ENCODE peak calls at places on chromosomes 7 and 10, in seven cellular contexts. C, U, T, Q, M, X and H are unnamed samples.

GRCh38 chr7:45689011-45689796 is 115.0 kb downstream of the ADCY1 start:
- DNase-seq in M (no peak), Q (no peak), X (peak), T (no peak), C (no peak), U (peak), H (no peak)

GRCh38 chr10:3623746-3624145 is 161.3 kb downstream of the KLF6 start:
- DNase-seq in U (no peak), Q (no peak), M (no peak), X (peak), C (peak), T (no peak), H (no peak)

GRCh38 chr7:151244156-151244870 is 4.2 kb downstream of the SMARCD3 start:
- DNase-seq in T (no peak), X (no peak), M (no peak), C (peak), U (peak), Q (no peak), H (no peak)

GRCh38 chr7:55827577-55827976 is 35.0 kb downstream of the SEPTIN14 start:
- DNase-seq in M (no peak), U (no peak), Q (no peak), X (no peak), C (no peak), T (no peak), H (no peak)

GRCh38 chr7:3979956-3980643 is 679.0 kb downstream of the SDK1 start:
- DNase-seq in Q (no peak), C (no peak), U (no peak), M (no peak), T (no peak), X (peak), H (no peak)

GRCh38 chr7:28075674-28076358 is 104.8 kb downstream of the JAZF1 start:
- DNase-seq in C (no peak), T (no peak), U (no peak), Q (no peak), M (no peak), X (peak), H (no peak)

GRCh38 chr7:46363688-46364087 is 442.6 kb upstream of the IGFBP3 start:
- DNase-seq in M (no peak), T (no peak), U (no peak), X (no peak), C (no peak), Q (no peak), H (no peak)

GRCh38 chr7:18497082-18497481 is 1.5 kb downstream of the HDAC9 start:
- DNase-seq in M (no peak), Q (no peak), X (no peak), C (no peak), U (no peak), T (no peak), H (no peak)

GRCh38 chr7:155763721-155764431 is 48.4 kb downstream of the SHH start:
- DNase-seq in X (peak), M (no peak), U (no peak), T (no peak), C (no peak), Q (no peak), H (no peak)

GRCh38 chr7:1459930-1460756 is 873 bp upstream of the MICALL2 start:
- DNase-seq in T (no peak), X (no peak), C (no peak), U (peak), M (no peak), Q (no peak), H (no peak)

GRCh38 chr7:137717811-137718271 is 128.9 kb downstream of the DGKI start:
- DNase-seq in C (peak), T (no peak), X (peak), U (peak), Q (no peak), M (no peak), H (no peak)

GRCh38 chr7:158750702-158751101 is 46.1 kb upstream of the NCAPG2 start:
- DNase-seq in T (no peak), Q (no peak), M (no peak), X (no peak), C (no peak), U (no peak), H (no peak)

GRCh38 chr7:72430531-72430930 is 18.4 kb upstream of the CALN1 start:
- DNase-seq in X (no peak), Q (no peak), C (no peak), U (no peak), T (no peak), M (no peak), H (no peak)

GRCh38 chr10:132961-133898 is 2.0 kb upstream of the ZMYND11 start:
- DNase-seq in C (no peak), M (no peak), Q (no peak), X (peak), U (peak), T (no peak), H (no peak)

GRCh38 chr10:51667992-51668689 is 31.3 kb downstream of the CSTF2T start:
- DNase-seq in M (no peak), Q (no peak), X (peak), U (peak), C (peak), T (no peak), H (no peak)

GRCh38 chr7:75531359-75531821 is 39.3 kb downstream of the SPDYE5 start:
- DNase-seq in C (no peak), M (no peak), X (peak), U (peak), Q (no peak), T (no peak), H (no peak)

GRCh38 chr7:41060796-41061195 is 642.1 kb downstream of the INHBA start:
- DNase-seq in Q (no peak), C (no peak), M (no peak), X (no peak), U (no peak), T (no peak), H (no peak)

GRCh38 chr10:70445718-70446485 is 4.4 kb upstream of the NODAL start:
- DNase-seq in U (no peak), M (no peak), X (peak), T (no peak), C (no peak), Q (no peak), H (no peak)

GRCh38 chr7:155009570-155010157 is 6.7 kb upstream of the PAXIP1 start:
- DNase-seq in Q (no peak), C (no peak), U (peak), M (no peak), T (no peak), X (no peak), H (no peak)

GRCh38 chr10:79454259-79454658 is 8.8 kb upstream of the ZCCHC24 start:
- DNase-seq in U (peak), C (no peak), T (no peak), M (no peak), X (peak), Q (peak), H (peak)

GRCh38 chr7:88597941-88598425 is 161.5 kb upstream of the ZNF804B start:
- DNase-seq in T (no peak), C (no peak), Q (no peak), M (no peak), U (no peak), X (no peak), H (no peak)

GRCh38 chr10:103982639-103983038 is 15.7 kb downstream of the SLK start:
- DNase-seq in U (no peak), X (no peak), T (no peak), C (no peak), M (no peak), Q (no peak), H (no peak)

GRCh38 chr10:75904499-75905283 is 473.3 kb downstream of the LRMDA start:
- DNase-seq in X (no peak), C (no peak), Q (no peak), M (no peak), U (no peak), T (no peak), H (no peak)

GRCh38 chr7:35652124-35652523 is 42.8 kb downstream of the HERPUD2 start:
- DNase-seq in Q (no peak), C (no peak), X (no peak), M (no peak), U (no peak), T (no peak), H (no peak)

GRCh38 chr7:99790407-99790806 is 6.4 kb upstream of the CYP3A4 start:
- DNase-seq in T (no peak), X (no peak), C (no peak), Q (no peak), M (no peak), U (no peak), H (no peak)

GRCh38 chr7:90345548-90346319 is 782 bp upstream of the GTPBP10 start:
- DNase-seq in X (peak), C (no peak), U (peak), Q (no peak), T (no peak), M (no peak), H (no peak)

GRCh38 chr7:108525327-108525984 is 479 bp downstream of the PNPLA8 start:
- DNase-seq in Q (no peak), M (no peak), C (peak), U (peak), X (peak), T (peak), H (peak)

GRCh38 chr7:107846324-107846723 is 43.3 kb upstream of the SLC26A3 start:
- DNase-seq in T (no peak), Q (no peak), X (no peak), M (no peak), U (no peak), C (no peak), H (no peak)

GRCh38 chr10:100999742-101000601 is at the start of gene LZTS2:
- DNase-seq in M (no peak), C (no peak), X (no peak), Q (peak), T (no peak), U (no peak), H (no peak)

GRCh38 chr7:45872116-45873034 is 507 bp downstream of the CCDC201 start:
- DNase-seq in U (peak), X (no peak), C (no peak), T (no peak), Q (no peak), M (no peak), H (no peak)

GRCh38 chr10:45160266-45160665 is 155.1 kb downstream of the OR13A1 start:
- DNase-seq in C (no peak), T (no peak), Q (no peak), X (peak), U (peak), M (no peak), H (peak)

GRCh38 chr7:51649-52048 is 140.7 kb upstream of the FAM20C start:
- DNase-seq in T (no peak), Q (no peak), M (peak), X (no peak), C (no peak), U (no peak), H (no peak)

GRCh38 chr10:60309371-60309770 is 80.3 kb downstream of the ANK3 start:
- DNase-seq in T (no peak), C (no peak), X (no peak), Q (no peak), U (no peak), M (no peak), H (no peak)

GRCh38 chr7:55075464-55075971 is 56.7 kb downstream of the EGFR start:
- DNase-seq in M (no peak), U (no peak), C (no peak), X (no peak), Q (peak), T (no peak), H (no peak)

GRCh38 chr7:148436571-148436970 is 154.0 kb upstream of the C7orf33 start:
- DNase-seq in M (no peak), X (no peak), Q (no peak), U (no peak), C (no peak), T (no peak), H (no peak)

GRCh38 chr7:2012981-2013380 is 219.8 kb downstream of the MAD1L1 start:
- DNase-seq in Q (no peak), C (no peak), M (no peak), X (peak), T (no peak), U (no peak), H (no peak)

GRCh38 chr7:39733881-39734571 is 110.7 kb downstream of the RALA start:
- DNase-seq in M (no peak), T (no peak), U (peak), Q (no peak), C (no peak), X (peak), H (no peak)

GRCh38 chr7:44486693-44487092 is 3.8 kb downstream of the NUDCD3 start:
- DNase-seq in U (peak), M (no peak), C (no peak), Q (no peak), X (peak), T (no peak), H (peak)